ENCODE peak calls at places on chromosome 6, in five cellular contexts. B is WTC11; K is LoVo; U is globus pallidus; C is activated naive CD8-positive, alpha-beta T cell treated with anti-CD3 and anti-CD28 coated beads, Interleukin-2, amount 50 U/mL, for 24 hours. L is an unnamed sample.

GRCh38 chr6:125066964-125067363 is 86.6 kb upstream of the TPD52L1 start:
- DNase-seq in B (no peak), K (peak), U (no peak), C (no peak), L (no peak)

GRCh38 chr6:34295721-34296120 is 46.9 kb upstream of the SMIM29 start:
- DNase-seq in B (no peak), K (no peak), U (no peak), C (no peak), L (no peak)

GRCh38 chr6:3585320-3585935 is 128.6 kb upstream of the SLC22A23 start:
- DNase-seq in B (no peak), K (peak), U (no peak), C (no peak), L (peak)

GRCh38 chr6:36442671-36443497 is at the start of the genes KCTD20 and PXT1:
- DNase-seq in B (peak), K (peak), U (peak), C (peak), L (peak)

GRCh38 chr6:128598561-128598960 is 78.2 kb upstream of the PTPRK start:
- DNase-seq in B (no peak), K (no peak), U (no peak), C (no peak), L (no peak)

GRCh38 chr6:165846123-165846966 is 183.3 kb upstream of the PDE10A start:
- DNase-seq in B (no peak), K (peak), U (no peak), C (no peak), L (no peak)

GRCh38 chr6:33123732-33124524 is 48.1 kb downstream of the HLA-DPB1 start:
- DNase-seq in B (no peak), K (peak), U (peak), C (no peak), L (peak)

GRCh38 chr6:125904871-125905270 is 51.7 kb upstream of the HINT3 start:
- DNase-seq in B (no peak), K (no peak), U (no peak), C (peak), L (no peak)

GRCh38 chr6:31042801-31043200 is 32.5 kb downstream of the MUC22 start:
- DNase-seq in B (peak), K (peak), U (peak), C (peak), L (peak)

GRCh38 chr6:85747654-85748053 is 105.0 kb upstream of the SYNCRIP start:
- DNase-seq in B (no peak), K (peak), U (no peak), C (no peak), L (no peak)

GRCh38 chr6:170480045-170480714 is 72.9 kb downstream of the PSMB1 start:
- DNase-seq in B (peak), K (no peak), U (peak), C (no peak), L (peak)

GRCh38 chr6:149750136-149750609 is 632 bp downstream of the PCMT1 start:
- DNase-seq in B (peak), K (peak), U (no peak), C (peak), L (no peak)

GRCh38 chr6:155889405-155889804 is 433.8 kb upstream of the NOX3 start:
- DNase-seq in B (peak), K (no peak), U (no peak), C (no peak), L (no peak)

L was measured in pons.